ENCODE peak calls at places on chromosome 6, in seven cellular contexts. One of them, this sample, is unnamed.

GRCh38 chr6:106520711-106521367 is 108.5 kb downstream of the RTN4IP1 start:
- DNase-seq in prostate gland: no peak
- DNase-seq in epithelial cell of esophagus: no peak
- DNase-seq in HL-60: peak
- DNase-seq in H7: no peak
- DNase-seq in tibial nerve: no peak
- DNase-seq in pancreas: no peak
- DNase-seq in this sample: no peak

GRCh38 chr6:152969688-152970418 is 13.0 kb downstream of the FBXO5 start:
- DNase-seq in pancreas: no peak
- DNase-seq in tibial nerve: no peak
- DNase-seq in prostate gland: no peak
- DNase-seq in H7: no peak
- DNase-seq in epithelial cell of esophagus: no peak
- DNase-seq in HL-60: no peak
- DNase-seq in this sample: no peak

GRCh38 chr6:157089258-157089657 is 234.1 kb downstream of the TMEM242 start:
- DNase-seq in epithelial cell of esophagus: no peak
- DNase-seq in tibial nerve: no peak
- DNase-seq in pancreas: no peak
- DNase-seq in HL-60: no peak
- DNase-seq in prostate gland: no peak
- DNase-seq in H7: peak
- DNase-seq in this sample: no peak

GRCh38 chr6:21151178-21151956 is 442.2 kb upstream of the SOX4 start:
- DNase-seq in H7: no peak
- DNase-seq in prostate gland: no peak
- DNase-seq in pancreas: no peak
- DNase-seq in HL-60: no peak
- DNase-seq in tibial nerve: no peak
- DNase-seq in epithelial cell of esophagus: no peak
- DNase-seq in this sample: no peak

GRCh38 chr6:7241160-7241559 is 71.8 kb downstream of the SSR1 start:
- DNase-seq in tibial nerve: no peak
- DNase-seq in prostate gland: peak
- DNase-seq in pancreas: no peak
- DNase-seq in epithelial cell of esophagus: no peak
- DNase-seq in H7: no peak
- DNase-seq in HL-60: no peak
- DNase-seq in this sample: no peak

GRCh38 chr6:22036267-22036666 is 260.6 kb downstream of the PRL start:
- DNase-seq in H7: peak
- DNase-seq in pancreas: peak
- DNase-seq in tibial nerve: no peak
- DNase-seq in epithelial cell of esophagus: peak
- DNase-seq in HL-60: no peak
- DNase-seq in prostate gland: no peak
- DNase-seq in this sample: no peak

GRCh38 chr6:34922177-34922663 is 33.2 kb downstream of the ANKS1A start:
- DNase-seq in tibial nerve: no peak
- DNase-seq in HL-60: no peak
- DNase-seq in prostate gland: no peak
- DNase-seq in H7: no peak
- DNase-seq in pancreas: no peak
- DNase-seq in epithelial cell of esophagus: peak
- DNase-seq in this sample: peak

GRCh38 chr6:156662025-156662445 is 115.1 kb upstream of the ARID1B start:
- DNase-seq in epithelial cell of esophagus: peak
- DNase-seq in pancreas: peak
- DNase-seq in tibial nerve: no peak
- DNase-seq in HL-60: no peak
- DNase-seq in H7: peak
- DNase-seq in prostate gland: no peak
- DNase-seq in this sample: no peak

GRCh38 chr6:101011165-101011564 is 130.0 kb upstream of the ASCC3 start:
- DNase-seq in epithelial cell of esophagus: peak
- DNase-seq in HL-60: no peak
- DNase-seq in prostate gland: no peak
- DNase-seq in pancreas: no peak
- DNase-seq in tibial nerve: no peak
- DNase-seq in H7: no peak
- DNase-seq in this sample: no peak

GRCh38 chr6:66568271-66568670 is 861.2 kb upstream of the EYS start:
- DNase-seq in H7: peak
- DNase-seq in epithelial cell of esophagus: no peak
- DNase-seq in HL-60: no peak
- DNase-seq in tibial nerve: no peak
- DNase-seq in prostate gland: no peak
- DNase-seq in pancreas: no peak
- DNase-seq in this sample: no peak

GRCh38 chr6:22821664-22822320 is 252.4 kb downstream of the HDGFL1 start:
- DNase-seq in tibial nerve: no peak
- DNase-seq in epithelial cell of esophagus: no peak
- DNase-seq in HL-60: no peak
- DNase-seq in H7: no peak
- DNase-seq in pancreas: no peak
- DNase-seq in prostate gland: no peak
- DNase-seq in this sample: no peak

GRCh38 chr6:16227605-16228004 is 10.8 kb upstream of the GMPR start:
- DNase-seq in pancreas: no peak
- DNase-seq in tibial nerve: no peak
- DNase-seq in HL-60: no peak
- DNase-seq in epithelial cell of esophagus: no peak
- DNase-seq in H7: no peak
- DNase-seq in prostate gland: no peak
- DNase-seq in this sample: no peak

GRCh38 chr6:45619994-45620471 is 242.3 kb upstream of the SUPT3H start:
- DNase-seq in HL-60: no peak
- DNase-seq in epithelial cell of esophagus: no peak
- DNase-seq in pancreas: no peak
- DNase-seq in tibial nerve: no peak
- DNase-seq in H7: no peak
- DNase-seq in prostate gland: no peak
- DNase-seq in this sample: no peak

GRCh38 chr6:138428943-138429616 is 25.1 kb downstream of the HEBP2 start:
- DNase-seq in HL-60: no peak
- DNase-seq in prostate gland: no peak
- DNase-seq in H7: peak
- DNase-seq in epithelial cell of esophagus: peak
- DNase-seq in pancreas: no peak
- DNase-seq in tibial nerve: peak
- DNase-seq in this sample: peak

GRCh38 chr6:87482382-87482781 is 9.6 kb downstream of the SLC35A1 start:
- DNase-seq in prostate gland: no peak
- DNase-seq in HL-60: peak
- DNase-seq in H7: no peak
- DNase-seq in epithelial cell of esophagus: no peak
- DNase-seq in tibial nerve: no peak
- DNase-seq in pancreas: no peak
- DNase-seq in this sample: no peak

GRCh38 chr6:110590821-110591351 is 114.5 kb upstream of the SLC22A16 start:
- DNase-seq in H7: no peak
- DNase-seq in prostate gland: no peak
- DNase-seq in epithelial cell of esophagus: no peak
- DNase-seq in pancreas: no peak
- DNase-seq in HL-60: no peak
- DNase-seq in tibial nerve: no peak
- DNase-seq in this sample: no peak

GRCh38 chr6:150410906-150411305 is 42.1 kb downstream of the IYD start:
- DNase-seq in H7: no peak
- DNase-seq in prostate gland: no peak
- DNase-seq in pancreas: no peak
- DNase-seq in epithelial cell of esophagus: peak
- DNase-seq in HL-60: no peak
- DNase-seq in tibial nerve: no peak
- DNase-seq in this sample: no peak

GRCh38 chr6:12947191-12947795 is 230.7 kb downstream of the PHACTR1 start:
- DNase-seq in HL-60: no peak
- DNase-seq in pancreas: no peak
- DNase-seq in prostate gland: no peak
- DNase-seq in tibial nerve: no peak
- DNase-seq in epithelial cell of esophagus: no peak
- DNase-seq in H7: no peak
- DNase-seq in this sample: no peak

GRCh38 chr6:127345521-127345920 is 2.1 kb upstream of the ECHDC1 start:
- DNase-seq in pancreas: no peak
- DNase-seq in HL-60: no peak
- DNase-seq in tibial nerve: no peak
- DNase-seq in H7: no peak
- DNase-seq in prostate gland: no peak
- DNase-seq in epithelial cell of esophagus: peak
- DNase-seq in this sample: no peak

GRCh38 chr6:122845916-122846632 is 57.0 kb downstream of the SMPDL3A start:
- DNase-seq in pancreas: no peak
- DNase-seq in HL-60: no peak
- DNase-seq in H7: no peak
- DNase-seq in epithelial cell of esophagus: peak
- DNase-seq in prostate gland: no peak
- DNase-seq in tibial nerve: no peak
- DNase-seq in this sample: no peak

GRCh38 chr6:136123464-136123863 is 126.6 kb downstream of the MTFR2 start:
- DNase-seq in epithelial cell of esophagus: peak
- DNase-seq in H7: no peak
- DNase-seq in prostate gland: no peak
- DNase-seq in HL-60: no peak
- DNase-seq in tibial nerve: no peak
- DNase-seq in pancreas: no peak
- DNase-seq in this sample: peak

GRCh38 chr6:9412951-9413559 is 977.7 kb upstream of the SLC35B3 start:
- DNase-seq in epithelial cell of esophagus: peak
- DNase-seq in pancreas: peak
- DNase-seq in prostate gland: no peak
- DNase-seq in tibial nerve: no peak
- DNase-seq in H7: peak
- DNase-seq in HL-60: peak
- DNase-seq in this sample: no peak

GRCh38 chr6:20334334-20334733 is 67.3 kb upstream of the E2F3 start:
- DNase-seq in prostate gland: no peak
- DNase-seq in tibial nerve: no peak
- DNase-seq in epithelial cell of esophagus: no peak
- DNase-seq in HL-60: no peak
- DNase-seq in H7: peak
- DNase-seq in pancreas: no peak
- DNase-seq in this sample: no peak

GRCh38 chr6:13427838-13428527 is 59.4 kb downstream of the GFOD1 start:
- DNase-seq in prostate gland: no peak
- DNase-seq in pancreas: no peak
- DNase-seq in tibial nerve: no peak
- DNase-seq in HL-60: no peak
- DNase-seq in H7: peak
- DNase-seq in epithelial cell of esophagus: no peak
- DNase-seq in this sample: no peak

GRCh38 chr6:10535198-10535597 is 14.0 kb downstream of the GCNT2 start:
- DNase-seq in tibial nerve: no peak
- DNase-seq in epithelial cell of esophagus: no peak
- DNase-seq in prostate gland: no peak
- DNase-seq in H7: no peak
- DNase-seq in HL-60: no peak
- DNase-seq in pancreas: no peak
- DNase-seq in this sample: no peak
- H3K4me3 ChIP-seq in tibial nerve: no peak
- H3K4me3 ChIP-seq in epithelial cell of esophagus: no peak
- H3K4me3 ChIP-seq in prostate gland: no peak
- H3K4me3 ChIP-seq in H7: no peak
- H3K4me3 ChIP-seq in HL-60: no peak
- H3K4me3 ChIP-seq in pancreas: no peak
- H3K4me3 ChIP-seq in this sample: no peak

GRCh38 chr6:116280161-116280959 is 630 bp upstream of the TSPYL1 start:
- DNase-seq in H7: no peak
- DNase-seq in HL-60: no peak
- DNase-seq in pancreas: no peak
- DNase-seq in prostate gland: no peak
- DNase-seq in tibial nerve: no peak
- DNase-seq in epithelial cell of esophagus: no peak
- DNase-seq in this sample: no peak

GRCh38 chr6:116282698-116283097 is 3.0 kb upstream of the TSPYL1 start:
- DNase-seq in tibial nerve: no peak
- DNase-seq in H7: no peak
- DNase-seq in prostate gland: no peak
- DNase-seq in pancreas: no peak
- DNase-seq in HL-60: no peak
- DNase-seq in epithelial cell of esophagus: no peak
- DNase-seq in this sample: no peak

GRCh38 chr6:116278853-116279231 is 888 bp downstream of the TSPYL1 start:
- DNase-seq in prostate gland: peak
- DNase-seq in pancreas: peak
- DNase-seq in HL-60: no peak
- DNase-seq in tibial nerve: no peak
- DNase-seq in epithelial cell of esophagus: peak
- DNase-seq in H7: no peak
- DNase-seq in this sample: no peak

GRCh38 chr6:116279232-116280160 is at the start of gene TSPYL1:
- DNase-seq in H7: peak
- DNase-seq in tibial nerve: peak
- DNase-seq in epithelial cell of esophagus: peak
- DNase-seq in pancreas: peak
- DNase-seq in prostate gland: peak
- DNase-seq in HL-60: peak
- DNase-seq in this sample: peak

DNA sequence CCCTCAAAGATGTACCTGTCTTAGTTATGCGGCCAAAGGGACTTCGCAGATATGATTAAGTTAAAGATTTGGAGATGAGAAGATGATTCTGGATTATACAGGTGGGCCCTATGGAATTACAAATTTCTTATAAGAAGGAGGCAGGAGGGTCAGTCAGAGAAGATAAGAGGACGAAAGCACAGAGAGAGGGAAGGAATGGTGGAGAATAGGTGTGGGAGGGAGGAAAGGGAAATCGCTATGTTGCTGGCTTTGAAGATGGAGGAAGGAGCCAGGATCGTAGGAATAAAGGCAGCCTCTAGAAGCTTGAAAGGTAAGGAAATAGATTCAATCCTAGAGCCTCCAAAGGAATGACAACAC is 1.2 kb upstream of the TSPYL1 start:
- DNase-seq in pancreas: no peak
- DNase-seq in tibial nerve: no peak
- DNase-seq in epithelial cell of esophagus: no peak
- DNase-seq in H7: no peak
- DNase-seq in HL-60: no peak
- DNase-seq in prostate gland: no peak
- DNase-seq in this sample: no peak
- H3K4me3 ChIP-seq in pancreas: no peak
- H3K4me3 ChIP-seq in tibial nerve: no peak
- H3K4me3 ChIP-seq in epithelial cell of esophagus: no peak
- H3K4me3 ChIP-seq in H7: no peak
- H3K4me3 ChIP-seq in HL-60: no peak
- H3K4me3 ChIP-seq in prostate gland: no peak
- H3K4me3 ChIP-seq in this sample: peak

GRCh38 chr6:52144196-52145076 is 41.7 kb upstream of the IL17A start:
- DNase-seq in epithelial cell of esophagus: no peak
- DNase-seq in prostate gland: no peak
- DNase-seq in pancreas: no peak
- DNase-seq in H7: no peak
- DNase-seq in tibial nerve: no peak
- DNase-seq in HL-60: no peak
- DNase-seq in this sample: no peak
- H3K4me3 ChIP-seq in epithelial cell of esophagus: no peak
- H3K4me3 ChIP-seq in prostate gland: no peak
- H3K4me3 ChIP-seq in pancreas: no peak
- H3K4me3 ChIP-seq in H7: no peak
- H3K4me3 ChIP-seq in tibial nerve: no peak
- H3K4me3 ChIP-seq in HL-60: no peak
- H3K4me3 ChIP-seq in this sample: no peak

GRCh38 chr6:80250391-80250997 is 144.0 kb downstream of the BCKDHB start:
- DNase-seq in HL-60: no peak
- DNase-seq in tibial nerve: no peak
- DNase-seq in H7: no peak
- DNase-seq in pancreas: no peak
- DNase-seq in epithelial cell of esophagus: no peak
- DNase-seq in prostate gland: no peak
- DNase-seq in this sample: no peak
- H3K4me3 ChIP-seq in HL-60: no peak
- H3K4me3 ChIP-seq in tibial nerve: no peak
- H3K4me3 ChIP-seq in H7: no peak
- H3K4me3 ChIP-seq in pancreas: no peak
- H3K4me3 ChIP-seq in epithelial cell of esophagus: no peak
- H3K4me3 ChIP-seq in prostate gland: no peak
- H3K4me3 ChIP-seq in this sample: no peak

This sample was measured in AG04450.